ENCODE peak calls at places on chromosomes 16 and 17, in four cellular contexts. One of them, this sample, is unnamed. For H3K4me1, the result is how much of the 10 kb centered on the place peaks cover.

GRCh38 chr17:34236341-34236892 is 18.7 kb upstream of the CCL2 start:
- DNase-seq in transverse colon: no peak
- DNase-seq in A549: no peak
- DNase-seq in vagina: peak
- DNase-seq in this sample: no peak

GRCh38 chr17:35185849-35186248 is 8.3 kb downstream of the SLC35G3 start:
- DNase-seq in A549: no peak
- DNase-seq in vagina: peak
- DNase-seq in transverse colon: no peak
- DNase-seq in this sample: no peak

GRCh38 chr16:82630688-82631087 is 3.9 kb downstream of the CDH13 start:
- DNase-seq in A549: no peak
- DNase-seq in transverse colon: no peak
- DNase-seq in vagina: no peak
- DNase-seq in this sample: no peak

GRCh38 chr16:86538196-86538780 is 16.7 kb downstream of the MTHFSD start:
- DNase-seq in transverse colon: no peak
- DNase-seq in vagina: no peak
- DNase-seq in A549: no peak
- DNase-seq in this sample: no peak

GRCh38 chr17:14014647-14015046 is 54.7 kb upstream of the COX10 start:
- DNase-seq in transverse colon: no peak
- DNase-seq in vagina: no peak
- DNase-seq in A549: no peak
- DNase-seq in this sample: no peak

GRCh38 chr17:45143767-45144198 is 4.5 kb upstream of the HEXIM1 start:
- DNase-seq in transverse colon: peak
- DNase-seq in A549: no peak
- DNase-seq in vagina: peak
- DNase-seq in this sample: peak

GRCh38 chr17:42180922-42181850 is at the start of gene KCNH4:
- DNase-seq in transverse colon: peak
- DNase-seq in A549: peak
- DNase-seq in vagina: no peak
- DNase-seq in this sample: peak

GRCh38 chr17:39199986-39200879 is at the start of gene RPL19:
- DNase-seq in A549: peak
- DNase-seq in transverse colon: peak
- DNase-seq in vagina: peak
- DNase-seq in this sample: peak

GRCh38 chr16:24013733-24014645 is 178.2 kb downstream of the PRKCB start:
- DNase-seq in A549: no peak
- DNase-seq in vagina: no peak
- DNase-seq in transverse colon: peak
- DNase-seq in this sample: peak

GRCh38 chr17:40646791-40647548 is 648 bp downstream of the SMARCE1 start:
- DNase-seq in vagina: no peak
- DNase-seq in transverse colon: no peak
- DNase-seq in A549: peak
- DNase-seq in this sample: no peak

GRCh38 chr16:3494574-3494973 is 715 bp downstream of the C16orf90 start:
- DNase-seq in transverse colon: no peak
- DNase-seq in vagina: no peak
- DNase-seq in A549: no peak
- DNase-seq in this sample: no peak

GRCh38 chr17:8754890-8755289 is 3.5 kb downstream of the SPDYE4 start:
- DNase-seq in transverse colon: no peak
- DNase-seq in A549: no peak
- DNase-seq in vagina: peak
- DNase-seq in this sample: no peak

GRCh38 chr17:4530799-4531730 is 24.1 kb downstream of the MYBBP1A start:
- DNase-seq in vagina: no peak
- DNase-seq in A549: no peak
- DNase-seq in transverse colon: no peak
- DNase-seq in this sample: no peak

GRCh38 chr17:73166731-73167581 is 2.1 kb downstream of the SSTR2 start:
- DNase-seq in A549: no peak
- DNase-seq in vagina: no peak
- DNase-seq in transverse colon: no peak
- DNase-seq in this sample: no peak

GRCh38 chr16:31451681-31452351 is 7.5 kb upstream of the ARMC5 start:
- DNase-seq in vagina: no peak
- DNase-seq in transverse colon: no peak
- DNase-seq in A549: peak
- DNase-seq in this sample: peak

GRCh38 chr17:12021604-12022003 is 927 bp downstream of the MAP2K4 start:
- DNase-seq in vagina: no peak
- DNase-seq in transverse colon: no peak
- DNase-seq in A549: no peak
- DNase-seq in this sample: no peak

GRCh38 chr16:12245923-12246290 is 269.4 kb downstream of the SNX29 start:
- DNase-seq in vagina: no peak
- DNase-seq in A549: no peak
- DNase-seq in transverse colon: no peak
- DNase-seq in this sample: no peak

GRCh38 chr16:64711596-64711995 is 410.3 kb downstream of the CDH11 start:
- DNase-seq in A549: no peak
- DNase-seq in vagina: no peak
- DNase-seq in transverse colon: no peak
- DNase-seq in this sample: no peak

GRCh38 chr16:73527191-73527590 is 479.3 kb upstream of the ZFHX3 start:
- DNase-seq in A549: no peak
- DNase-seq in vagina: no peak
- DNase-seq in transverse colon: no peak
- DNase-seq in this sample: no peak

GRCh38 chr17:28705728-28706334 is 5.9 kb downstream of the PROCA1 start:
- DNase-seq in A549: no peak
- DNase-seq in transverse colon: no peak
- DNase-seq in vagina: no peak
- DNase-seq in this sample: no peak

GRCh38 chr16:2856686-2857450 is 1.1 kb downstream of the PRSS22 start:
- DNase-seq in transverse colon: no peak
- DNase-seq in A549: no peak
- DNase-seq in vagina: no peak
- DNase-seq in this sample: no peak

GRCh38 chr17:74412581-74412980 is 19.3 kb upstream of the GPRC5C start:
- DNase-seq in A549: no peak
- DNase-seq in transverse colon: no peak
- DNase-seq in vagina: no peak
- DNase-seq in this sample: no peak

GRCh38 chr17:7234100-7235012 is at the start of gene DVL2:
- DNase-seq in vagina: no peak
- DNase-seq in transverse colon: peak
- DNase-seq in A549: peak
- DNase-seq in this sample: peak

GRCh38 chr17:63189082-63189481 is 223.0 kb downstream of the TANC2 start:
- DNase-seq in vagina: no peak
- DNase-seq in A549: no peak
- DNase-seq in transverse colon: no peak
- DNase-seq in this sample: no peak

GRCh38 chr16:84618428-84619102 is 687 bp upstream of the COTL1 start:
- DNase-seq in vagina: no peak
- DNase-seq in A549: peak
- DNase-seq in transverse colon: no peak
- DNase-seq in this sample: peak

GRCh38 chr17:65588194-65588808 is 26.9 kb upstream of the AXIN2 start:
- DNase-seq in A549: peak
- DNase-seq in vagina: no peak
- DNase-seq in transverse colon: peak
- DNase-seq in this sample: no peak

GRCh38 chr16:27980076-27980775 is 83.3 kb downstream of the GSG1L start:
- DNase-seq in transverse colon: no peak
- DNase-seq in A549: no peak
- DNase-seq in vagina: no peak
- DNase-seq in this sample: no peak

GRCh38 chr17:55348749-55349354 is 72.8 kb downstream of the MMD start:
- DNase-seq in transverse colon: peak
- DNase-seq in vagina: no peak
- DNase-seq in A549: peak
- DNase-seq in this sample: peak

DNA sequence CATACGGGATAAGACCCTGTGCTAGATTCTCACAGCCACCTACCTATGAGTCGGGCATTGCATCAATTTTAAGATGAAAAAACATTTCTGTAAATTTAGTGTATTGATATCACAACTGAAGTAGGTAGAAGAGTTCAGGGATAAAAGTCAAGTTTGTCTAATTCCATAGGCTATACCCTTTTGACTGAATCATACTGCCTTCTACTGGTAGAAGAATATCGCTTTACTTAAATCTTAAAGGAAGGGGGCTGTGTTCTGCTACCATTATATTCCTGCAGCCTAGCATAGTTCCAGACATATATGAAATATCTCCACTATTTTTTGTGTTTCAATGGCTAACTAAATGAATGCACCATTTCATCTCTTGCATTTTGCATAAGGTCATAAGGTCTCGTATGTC is 1128.6 kb downstream of the CDH8 start:
- DNase-seq in A549: no peak
- DNase-seq in vagina: no peak
- DNase-seq in transverse colon: no peak
- DNase-seq in this sample: no peak
- TF ChIP-seq CTCF in A549: no peak
- TF ChIP-seq CTCF in vagina: no peak
- TF ChIP-seq CTCF in transverse colon: no peak
- TF ChIP-seq CTCF in this sample: peak

GRCh38 chr16:54506691-54507090 is 220.1 kb upstream of the IRX3 start:
- DNase-seq in vagina: no peak
- DNase-seq in A549: no peak
- DNase-seq in transverse colon: no peak
- DNase-seq in this sample: peak
- H3K4me1 ChIP-seq in vagina: under half
- H3K4me1 ChIP-seq in A549: under half
- H3K4me1 ChIP-seq in transverse colon: under half
- H3K4me1 ChIP-seq in this sample: half or more

GRCh38 chr16:89973235-89973634 is 24.7 kb downstream of the DEF8 start:
- DNase-seq in vagina: no peak
- DNase-seq in A549: no peak
- DNase-seq in transverse colon: no peak
- DNase-seq in this sample: no peak

GRCh38 chr16:89974860-89975259 is 26.3 kb downstream of the DEF8 start:
- DNase-seq in vagina: no peak
- DNase-seq in A549: no peak
- DNase-seq in transverse colon: peak
- DNase-seq in this sample: no peak

GRCh38 chr16:89971495-89972243 is 23.1 kb downstream of the DEF8 start:
- DNase-seq in vagina: no peak
- DNase-seq in A549: no peak
- DNase-seq in transverse colon: peak
- DNase-seq in this sample: no peak

GRCh38 chr16:89972244-89973234 is 24.0 kb downstream of the DEF8 start:
- DNase-seq in transverse colon: peak
- DNase-seq in vagina: no peak
- DNase-seq in A549: peak
- DNase-seq in this sample: peak

DNA sequence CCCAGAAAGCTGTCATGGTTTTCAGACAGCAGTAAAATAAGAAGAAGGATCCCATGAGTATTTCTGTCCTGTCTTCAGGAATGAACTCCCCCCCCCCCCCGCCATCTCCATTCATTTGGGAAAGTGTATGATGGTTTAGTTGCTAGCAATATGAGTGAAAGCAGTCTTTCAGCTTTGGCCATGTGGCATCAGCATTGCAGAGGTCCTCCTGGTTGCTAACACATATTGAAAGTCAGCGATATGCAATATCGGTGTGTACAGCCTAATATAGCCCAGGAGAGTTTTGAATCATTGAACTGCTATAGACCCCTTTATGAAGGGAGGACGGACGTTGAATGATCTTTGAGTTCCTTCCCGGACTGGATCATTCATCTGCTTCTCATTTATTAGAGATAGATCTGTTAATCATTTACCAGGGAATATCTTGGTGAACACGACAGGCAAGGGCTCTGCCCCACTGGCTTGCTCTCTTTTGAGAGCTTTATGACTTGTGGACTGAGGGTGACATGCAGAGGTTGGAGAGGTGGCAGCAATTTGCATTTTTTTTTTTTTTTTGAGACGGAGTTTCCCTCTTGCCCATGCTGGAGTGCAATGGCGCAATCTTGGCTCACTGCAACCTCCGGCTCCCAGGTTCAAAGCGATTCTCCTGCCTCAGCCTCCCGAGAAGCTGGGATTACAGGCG is 25.2 kb downstream of the DEF8 start:
- DNase-seq in transverse colon: peak
- DNase-seq in A549: no peak
- DNase-seq in vagina: no peak
- DNase-seq in this sample: no peak
- H3K4me3 ChIP-seq in transverse colon: no peak
- H3K4me3 ChIP-seq in A549: peak
- H3K4me3 ChIP-seq in vagina: peak
- H3K4me3 ChIP-seq in this sample: peak

GRCh38 chr16:66752958-66753357 is 1.5 kb upstream of the DYNC1LI2 start:
- DNase-seq in transverse colon: no peak
- DNase-seq in vagina: no peak
- DNase-seq in A549: no peak
- DNase-seq in this sample: no peak

GRCh38 chr16:66751992-66752322 is 548 bp upstream of the DYNC1LI2 start:
- DNase-seq in vagina: no peak
- DNase-seq in A549: no peak
- DNase-seq in transverse colon: no peak
- DNase-seq in this sample: no peak

GRCh38 chr16:66750279-66751134 is 902 bp downstream of the DYNC1LI2 start:
- DNase-seq in transverse colon: no peak
- DNase-seq in A549: no peak
- DNase-seq in vagina: no peak
- DNase-seq in this sample: no peak

GRCh38 chr16:66752379-66752778 is 970 bp upstream of the DYNC1LI2 start:
- DNase-seq in vagina: no peak
- DNase-seq in transverse colon: no peak
- DNase-seq in A549: no peak
- DNase-seq in this sample: no peak

GRCh38 chr16:66751135-66751991 is at the start of gene DYNC1LI2:
- DNase-seq in transverse colon: peak
- DNase-seq in A549: peak
- DNase-seq in vagina: no peak
- DNase-seq in this sample: peak
- TF ChIP-seq CTCF in transverse colon: peak
- TF ChIP-seq CTCF in A549: peak
- TF ChIP-seq CTCF in vagina: peak
- TF ChIP-seq CTCF in this sample: peak

This sample was measured in A673.